ENCODE peak calls at places on chromosomes 3 and 15, in eight cellular contexts. F, Q, T, Z, P, V, H and C are unnamed samples.
A peak's percentile ranks its signal among the peaks of the same experiment; 100 is the strongest.

GRCh38 chr3:48492461-48493202 is 11.3 kb downstream of the SHISA5 start:
- DNase-seq in T (no peak), F (no peak), Z (no peak), H (no peak), P (no peak), V (no peak), Q (no peak), C (no peak)

GRCh38 chr3:194265505-194265892 is 85.6 kb downstream of the CPN2 start:
- DNase-seq in Q (no peak), H (no peak), P (peak; percentile 77), V (peak; percentile 73), T (peak; percentile 98), Z (peak; percentile 71), F (no peak), C (no peak)

GRCh38 chr3:172522871-172523818 is at the start of gene TNFSF10:
- DNase-seq in V (peak; percentile 37), F (peak; percentile 40), P (peak; percentile 73), H (peak; percentile 28), T (no peak), Q (no peak), Z (peak; percentile 60), C (peak; percentile 34)

GRCh38 chr3:46985588-46985987 is 6.1 kb downstream of the NBEAL2 start:
- DNase-seq in V (no peak), T (no peak), F (no peak), Z (no peak), H (no peak), Q (no peak), P (no peak), C (no peak)

GRCh38 chr3:173513123-173513522 is 115.6 kb downstream of the NLGN1 start:
- DNase-seq in V (no peak), H (no peak), F (no peak), Q (no peak), T (no peak), P (no peak), Z (no peak), C (no peak)

GRCh38 chr3:195236076-195236798 is 34.7 kb downstream of the XXYLT1 start:
- DNase-seq in H (no peak), T (no peak), Z (no peak), F (no peak), V (no peak), Q (no peak), P (peak; percentile 14), C (no peak)

GRCh38 chr15:93035953-93036810 is 52.8 kb downstream of the RGMA start:
- DNase-seq in V (no peak), T (peak; percentile 44), H (peak; percentile 20), F (peak; percentile 91), P (no peak), Z (no peak), Q (no peak), C (peak; percentile 16)

GRCh38 chr3:71446260-71446659 is 137.3 kb downstream of the FOXP1 start:
- DNase-seq in F (no peak), Q (no peak), H (no peak), V (no peak), T (no peak), P (no peak), Z (no peak), C (no peak)